ENCODE peak calls at places on chromosomes 5 and 9, in eight cellular contexts. Q is HCT116, O is MM.1S, B is OCI-LY7, M is GM23338, C is SK-N-SH, S is neural progenitor cell, N is PC-3. W is an unnamed sample.

GRCh38 chr5:62124266-62124665 is 181.7 kb upstream of the KIF2A start:
- DNase-seq in Q (no peak), O (no peak), B (no peak), M (peak), C (no peak), S (peak), N (no peak), W (no peak)

GRCh38 chr9:93677641-93678136 is 101.3 kb downstream of the PHF2 start:
- DNase-seq in Q (no peak), O (no peak), B (no peak), M (no peak), C (peak), S (no peak), N (no peak), W (no peak)

GRCh38 chr5:607541-608285 is 4.4 kb upstream of the CEP72 start:
- DNase-seq in Q (no peak), O (peak), B (peak), M (no peak), C (no peak), S (no peak), N (no peak), W (no peak)

GRCh38 chr9:130237763-130238524 is 27.6 kb upstream of the HMCN2 start:
- DNase-seq in Q (no peak), O (no peak), B (no peak), M (peak), C (no peak), S (no peak), N (no peak), W (no peak)

GRCh38 chr9:108383801-108384200 is 472.0 kb downstream of the ACTL7B start:
- DNase-seq in Q (no peak), O (no peak), B (no peak), M (no peak), C (no peak), S (no peak), N (peak), W (peak)

GRCh38 chr5:80760178-80760577 is 105.4 kb upstream of the DHFR start:
- DNase-seq in Q (no peak), O (no peak), B (no peak), M (no peak), C (no peak), S (no peak), N (no peak), W (no peak)

GRCh38 chr5:95081500-95082355 is 203.2 kb downstream of the MCTP1 start:
- DNase-seq in Q (no peak), O (peak), B (no peak), M (peak), C (no peak), S (peak), N (peak), W (peak)

GRCh38 chr5:134113908-134114875 is at the start of gene TCF7:
- DNase-seq in Q (peak), O (peak), B (peak), M (peak), C (peak), S (peak), N (peak), W (peak)

GRCh38 chr9:92609142-92609500 is 60.8 kb downstream of the IPPK start:
- DNase-seq in Q (no peak), O (no peak), B (no peak), M (peak), C (peak), S (peak), N (no peak), W (peak)

GRCh38 chr9:134321571-134321930 is 4.7 kb upstream of the RXRA start:
- DNase-seq in Q (no peak), O (no peak), B (no peak), M (no peak), C (no peak), S (no peak), N (no peak), W (no peak)

GRCh38 chr5:179326176-179326997 is 18.9 kb downstream of the ADAMTS2 start:
- DNase-seq in Q (no peak), O (no peak), B (no peak), M (peak), C (peak), S (peak), N (no peak), W (peak)

GRCh38 chr5:156329197-156329611 is 2.2 kb downstream of the SGCD start:
- DNase-seq in Q (no peak), O (no peak), B (no peak), M (no peak), C (no peak), S (no peak), N (no peak), W (peak)

GRCh38 chr9:88236531-88237453 is 98.5 kb upstream of the SPATA31C2 start:
- DNase-seq in Q (no peak), O (no peak), B (no peak), M (no peak), C (no peak), S (no peak), N (no peak), W (peak)

DNA sequence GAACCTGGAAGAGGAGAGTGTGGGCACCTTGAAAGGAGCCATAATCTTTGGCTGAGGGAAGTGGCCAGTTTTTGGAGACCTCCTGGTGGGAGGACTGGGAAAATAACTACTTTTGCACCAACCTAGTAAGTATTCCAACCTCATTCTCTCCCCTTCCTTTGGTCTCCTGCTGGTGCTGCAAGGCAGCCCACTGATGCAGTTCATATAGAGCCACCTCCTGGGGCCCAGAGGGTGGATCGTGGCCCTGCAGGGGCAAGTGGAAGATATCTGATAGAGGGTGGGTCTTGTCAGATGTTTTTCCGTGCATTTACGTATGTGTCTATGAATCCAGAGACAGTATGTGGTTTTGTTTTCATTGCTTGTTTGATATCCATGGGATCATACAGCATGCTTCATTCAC is 172.8 kb upstream of the PITX1 start:
- DNase-seq in Q (no peak), O (no peak), B (no peak), M (no peak), C (no peak), S (no peak), N (no peak), W (no peak)
- TF ChIP-seq EZH2phosphoT487 in Q (no peak), O (no peak), B (no peak), M (no peak), C (no peak), S (no peak), N (no peak), W (no peak)

DNA sequence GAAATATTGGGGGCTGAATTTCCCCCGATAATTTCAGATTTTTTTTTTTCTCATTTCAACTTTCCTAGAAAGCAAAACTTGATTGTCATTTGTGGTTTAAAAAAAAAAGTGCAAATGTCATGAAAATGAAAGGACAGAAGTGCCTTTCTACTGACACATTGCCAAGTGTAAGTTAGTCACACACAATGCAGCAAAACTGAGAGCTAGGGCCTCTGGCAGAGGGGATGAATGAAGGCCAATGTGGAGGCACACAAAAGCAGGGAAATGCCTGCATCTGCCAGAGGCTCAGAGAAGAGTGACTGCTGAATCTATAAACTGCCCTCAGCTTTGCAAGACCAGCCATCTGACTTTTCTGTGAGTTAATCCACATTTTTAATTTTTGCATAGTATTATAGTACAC is 6.8 kb upstream of the IFNA5 start:
- DNase-seq in Q (no peak), O (no peak), B (no peak), M (no peak), C (no peak), S (no peak), N (no peak), W (no peak)
- H2AFZ ChIP-seq in Q (no peak), O (no peak), B (no peak), M (no peak), C (no peak), S (no peak), N (no peak), W (no peak)

DNA sequence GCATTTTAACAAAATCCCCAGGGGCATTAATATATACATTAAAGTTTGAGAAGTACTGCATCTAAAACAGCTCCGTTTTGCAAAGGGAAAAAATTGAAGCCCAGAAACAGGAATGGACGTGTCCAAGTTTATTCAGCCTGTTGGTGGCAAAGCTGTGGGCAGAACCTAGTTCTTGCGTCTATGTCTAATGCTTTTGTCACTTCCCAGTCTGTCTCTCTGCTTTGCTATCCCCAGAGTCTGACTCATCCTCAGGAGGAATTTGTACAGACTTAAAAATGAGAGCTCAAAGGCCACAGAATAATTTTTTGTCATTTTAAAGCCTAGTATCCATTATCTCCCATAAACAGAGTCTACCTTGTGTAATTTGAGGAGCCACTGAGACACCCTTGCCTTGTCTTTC is 330.9 kb upstream of the GRIA1 start:
- DNase-seq in Q (no peak), O (no peak), B (no peak), M (no peak), C (no peak), S (no peak), N (no peak), W (peak)
- TF ChIP-seq EZH2phosphoT487 in Q (no peak), O (no peak), B (no peak), M (no peak), C (no peak), S (no peak), N (no peak), W (no peak)

GRCh38 chr5:2863133-2863532 is 111.7 kb upstream of the IRX2 start:
- DNase-seq in Q (no peak), O (no peak), B (no peak), M (no peak), C (no peak), S (no peak), N (no peak), W (no peak)

GRCh38 chr5:2860101-2860500 is 108.6 kb upstream of the IRX2 start:
- DNase-seq in Q (no peak), O (no peak), B (no peak), M (no peak), C (no peak), S (no peak), N (no peak), W (no peak)

GRCh38 chr5:2861605-2862004 is 110.1 kb upstream of the IRX2 start:
- DNase-seq in Q (no peak), O (peak), B (no peak), M (no peak), C (no peak), S (no peak), N (no peak), W (no peak)

GRCh38 chr5:2856206-2856605 is 104.7 kb upstream of the IRX2 start:
- DNase-seq in Q (no peak), O (no peak), B (no peak), M (no peak), C (no peak), S (no peak), N (no peak), W (no peak)

GRCh38 chr5:2857837-2858236 is 106.4 kb upstream of the IRX2 start:
- DNase-seq in Q (no peak), O (no peak), B (no peak), M (no peak), C (no peak), S (no peak), N (no peak), W (no peak)
- H2AFZ ChIP-seq in Q (no peak), O (no peak), B (no peak), M (peak), C (no peak), S (no peak), N (no peak), W (no peak)

GRCh38 chr5:36055984-36056383 is 10.7 kb downstream of the UGT3A2 start:
- DNase-seq in Q (no peak), O (no peak), B (no peak), M (no peak), C (no peak), S (no peak), N (no peak), W (no peak)
- TF ChIP-seq EZH2phosphoT487 in Q (no peak), O (no peak), B (no peak), M (no peak), C (no peak), S (no peak), N (no peak), W (no peak)

GRCh38 chr5:125453011-125453410 is 706.6 kb upstream of the ZNF608 start:
- DNase-seq in Q (no peak), O (no peak), B (no peak), M (no peak), C (no peak), S (no peak), N (no peak), W (no peak)

GRCh38 chr5:125457617-125458016 is 711.2 kb upstream of the ZNF608 start:
- DNase-seq in Q (no peak), O (no peak), B (no peak), M (no peak), C (no peak), S (no peak), N (no peak), W (no peak)

GRCh38 chr5:125450803-125451202 is 704.4 kb upstream of the ZNF608 start:
- DNase-seq in Q (no peak), O (no peak), B (no peak), M (no peak), C (no peak), S (no peak), N (no peak), W (peak)

GRCh38 chr5:125451622-125452021 is 705.2 kb upstream of the ZNF608 start:
- DNase-seq in Q (no peak), O (no peak), B (no peak), M (no peak), C (no peak), S (no peak), N (no peak), W (no peak)

GRCh38 chr5:125455041-125455440 is 708.6 kb upstream of the ZNF608 start:
- DNase-seq in Q (no peak), O (no peak), B (no peak), M (no peak), C (no peak), S (no peak), N (no peak), W (peak)
- H2AFZ ChIP-seq in Q (no peak), O (no peak), B (no peak), M (no peak), C (no peak), S (no peak), N (no peak), W (no peak)